ENCODE peak calls at places on chromosome 1, in eight cellular contexts. One of them, this sample, is unnamed.

GRCh38 chr1:41387667-41388091 is 26.4 kb downstream of the FOXO6 start:
- DNase-seq in Calu3: peak; percentile 77
- DNase-seq in HFFc6: peak; percentile 21
- DNase-seq in fibroblast of lung: peak; percentile 74
- DNase-seq in neural crest cell: no peak
- DNase-seq in endodermal cell: peak; percentile 94
- DNase-seq in upper lobe of right lung: peak; percentile 88
- DNase-seq in A549: no peak
- DNase-seq in this sample: peak; percentile 84

GRCh38 chr1:3393024-3393986 is 61.2 kb upstream of the ARHGEF16 start:
- DNase-seq in HFFc6: no peak
- DNase-seq in Calu3: no peak
- DNase-seq in neural crest cell: peak; percentile 44
- DNase-seq in endodermal cell: peak; percentile 87
- DNase-seq in fibroblast of lung: no peak
- DNase-seq in A549: no peak
- DNase-seq in upper lobe of right lung: no peak
- DNase-seq in this sample: peak; percentile 62

GRCh38 chr1:56416385-56416972 is 162.9 kb downstream of the PLPP3 start:
- DNase-seq in endodermal cell: peak; percentile 49
- DNase-seq in fibroblast of lung: no peak
- DNase-seq in neural crest cell: no peak
- DNase-seq in Calu3: no peak
- DNase-seq in HFFc6: no peak
- DNase-seq in A549: peak; percentile 23
- DNase-seq in upper lobe of right lung: no peak
- DNase-seq in this sample: no peak

GRCh38 chr1:222750651-222751050 is 13.6 kb downstream of the FAM177B start:
- DNase-seq in Calu3: no peak
- DNase-seq in upper lobe of right lung: no peak
- DNase-seq in A549: no peak
- DNase-seq in fibroblast of lung: no peak
- DNase-seq in HFFc6: no peak
- DNase-seq in neural crest cell: no peak
- DNase-seq in endodermal cell: no peak
- DNase-seq in this sample: no peak

GRCh38 chr1:203381151-203381751 is 30.3 kb upstream of the FMOD start:
- DNase-seq in A549: no peak
- DNase-seq in fibroblast of lung: no peak
- DNase-seq in neural crest cell: no peak
- DNase-seq in upper lobe of right lung: no peak
- DNase-seq in endodermal cell: no peak
- DNase-seq in HFFc6: no peak
- DNase-seq in Calu3: no peak
- DNase-seq in this sample: no peak

GRCh38 chr1:205226868-205227583 is 720 bp upstream of the TMCC2 start:
- DNase-seq in upper lobe of right lung: no peak
- DNase-seq in HFFc6: peak; percentile 73
- DNase-seq in endodermal cell: no peak
- DNase-seq in fibroblast of lung: peak; percentile 68
- DNase-seq in neural crest cell: no peak
- DNase-seq in Calu3: peak; percentile 15
- DNase-seq in A549: peak; percentile 44
- DNase-seq in this sample: peak; percentile 51

GRCh38 chr1:209095627-209096595 is 487.6 kb upstream of the CAMK1G start:
- DNase-seq in endodermal cell: no peak
- DNase-seq in Calu3: peak; percentile 52
- DNase-seq in A549: peak; percentile 64
- DNase-seq in HFFc6: peak; percentile 69
- DNase-seq in upper lobe of right lung: no peak
- DNase-seq in fibroblast of lung: peak; percentile 88
- DNase-seq in neural crest cell: no peak
- DNase-seq in this sample: no peak

GRCh38 chr1:158124034-158124433 is 56.7 kb upstream of the CD1D start:
- DNase-seq in fibroblast of lung: peak; percentile 50
- DNase-seq in upper lobe of right lung: no peak
- DNase-seq in endodermal cell: peak; percentile 61
- DNase-seq in HFFc6: no peak
- DNase-seq in A549: no peak
- DNase-seq in neural crest cell: no peak
- DNase-seq in Calu3: peak; percentile 66
- DNase-seq in this sample: no peak

GRCh38 chr1:982765-983436 is 1.0 kb upstream of the PERM1 start:
- DNase-seq in HFFc6: no peak
- DNase-seq in fibroblast of lung: no peak
- DNase-seq in Calu3: no peak
- DNase-seq in neural crest cell: no peak
- DNase-seq in upper lobe of right lung: no peak
- DNase-seq in A549: no peak
- DNase-seq in endodermal cell: no peak
- DNase-seq in this sample: no peak

GRCh38 chr1:51578383-51579109 is 38.3 kb upstream of the OSBPL9 start:
- DNase-seq in A549: no peak
- DNase-seq in HFFc6: no peak
- DNase-seq in Calu3: no peak
- DNase-seq in upper lobe of right lung: no peak
- DNase-seq in fibroblast of lung: no peak
- DNase-seq in endodermal cell: no peak
- DNase-seq in neural crest cell: no peak
- DNase-seq in this sample: no peak

GRCh38 chr1:40650075-40650474 is 15.4 kb downstream of the RIMS3 start:
- DNase-seq in upper lobe of right lung: no peak
- DNase-seq in endodermal cell: peak; percentile 85
- DNase-seq in fibroblast of lung: no peak
- DNase-seq in A549: no peak
- DNase-seq in HFFc6: no peak
- DNase-seq in Calu3: peak; percentile 23
- DNase-seq in neural crest cell: no peak
- DNase-seq in this sample: no peak

GRCh38 chr1:177645491-177645890 is 324.4 kb downstream of the SEC16B start:
- DNase-seq in Calu3: no peak
- DNase-seq in A549: no peak
- DNase-seq in neural crest cell: no peak
- DNase-seq in upper lobe of right lung: no peak
- DNase-seq in fibroblast of lung: no peak
- DNase-seq in HFFc6: no peak
- DNase-seq in endodermal cell: no peak
- DNase-seq in this sample: no peak

GRCh38 chr1:177650947-177651346 is 318.9 kb downstream of the SEC16B start:
- DNase-seq in Calu3: no peak
- DNase-seq in endodermal cell: no peak
- DNase-seq in neural crest cell: no peak
- DNase-seq in HFFc6: no peak
- DNase-seq in A549: no peak
- DNase-seq in upper lobe of right lung: no peak
- DNase-seq in fibroblast of lung: no peak
- DNase-seq in this sample: no peak

GRCh38 chr1:177646757-177647730 is 322.8 kb downstream of the SEC16B start:
- DNase-seq in Calu3: no peak
- DNase-seq in A549: no peak
- DNase-seq in endodermal cell: peak; percentile 60
- DNase-seq in HFFc6: no peak
- DNase-seq in upper lobe of right lung: no peak
- DNase-seq in fibroblast of lung: no peak
- DNase-seq in neural crest cell: no peak
- DNase-seq in this sample: no peak

GRCh38 chr1:177648138-177648537 is 321.7 kb downstream of the SEC16B start:
- DNase-seq in neural crest cell: no peak
- DNase-seq in upper lobe of right lung: no peak
- DNase-seq in A549: no peak
- DNase-seq in HFFc6: no peak
- DNase-seq in fibroblast of lung: no peak
- DNase-seq in endodermal cell: no peak
- DNase-seq in Calu3: no peak
- DNase-seq in this sample: no peak
- TF ChIP-seq CTCF in neural crest cell: no peak
- TF ChIP-seq CTCF in upper lobe of right lung: no peak
- TF ChIP-seq CTCF in A549: no peak
- TF ChIP-seq CTCF in HFFc6: no peak
- TF ChIP-seq CTCF in fibroblast of lung: no peak
- TF ChIP-seq CTCF in endodermal cell: no peak
- TF ChIP-seq CTCF in Calu3: no peak
- TF ChIP-seq CTCF in this sample: no peak

DNA sequence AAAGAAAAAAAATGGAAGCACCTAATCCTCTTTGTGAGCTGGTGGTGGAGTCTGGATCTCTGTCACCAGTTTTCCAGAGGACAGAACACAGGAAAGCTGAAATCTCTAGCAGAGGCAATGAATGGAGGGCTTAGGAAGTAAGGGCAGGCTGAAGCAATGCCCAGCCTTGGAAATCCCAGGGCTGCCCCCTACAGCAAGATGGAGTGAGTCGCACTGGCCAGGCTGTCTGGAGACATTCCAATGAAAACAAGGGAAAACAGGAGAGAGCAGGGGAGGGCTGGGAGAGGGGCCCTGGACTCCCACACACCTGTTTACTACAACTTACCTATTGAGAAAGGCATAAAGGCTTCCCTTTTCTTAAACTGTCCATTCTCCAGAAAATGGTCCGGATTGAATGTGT is 25.9 kb downstream of the CYP2J2 start:
- DNase-seq in upper lobe of right lung: no peak
- DNase-seq in Calu3: no peak
- DNase-seq in A549: no peak
- DNase-seq in neural crest cell: no peak
- DNase-seq in HFFc6: no peak
- DNase-seq in endodermal cell: peak; percentile 77
- DNase-seq in fibroblast of lung: no peak
- DNase-seq in this sample: no peak
- TF ChIP-seq CTCF in upper lobe of right lung: no peak
- TF ChIP-seq CTCF in Calu3: no peak
- TF ChIP-seq CTCF in A549: no peak
- TF ChIP-seq CTCF in neural crest cell: no peak
- TF ChIP-seq CTCF in HFFc6: no peak
- TF ChIP-seq CTCF in endodermal cell: peak; percentile 64
- TF ChIP-seq CTCF in fibroblast of lung: no peak
- TF ChIP-seq CTCF in this sample: no peak

DNA sequence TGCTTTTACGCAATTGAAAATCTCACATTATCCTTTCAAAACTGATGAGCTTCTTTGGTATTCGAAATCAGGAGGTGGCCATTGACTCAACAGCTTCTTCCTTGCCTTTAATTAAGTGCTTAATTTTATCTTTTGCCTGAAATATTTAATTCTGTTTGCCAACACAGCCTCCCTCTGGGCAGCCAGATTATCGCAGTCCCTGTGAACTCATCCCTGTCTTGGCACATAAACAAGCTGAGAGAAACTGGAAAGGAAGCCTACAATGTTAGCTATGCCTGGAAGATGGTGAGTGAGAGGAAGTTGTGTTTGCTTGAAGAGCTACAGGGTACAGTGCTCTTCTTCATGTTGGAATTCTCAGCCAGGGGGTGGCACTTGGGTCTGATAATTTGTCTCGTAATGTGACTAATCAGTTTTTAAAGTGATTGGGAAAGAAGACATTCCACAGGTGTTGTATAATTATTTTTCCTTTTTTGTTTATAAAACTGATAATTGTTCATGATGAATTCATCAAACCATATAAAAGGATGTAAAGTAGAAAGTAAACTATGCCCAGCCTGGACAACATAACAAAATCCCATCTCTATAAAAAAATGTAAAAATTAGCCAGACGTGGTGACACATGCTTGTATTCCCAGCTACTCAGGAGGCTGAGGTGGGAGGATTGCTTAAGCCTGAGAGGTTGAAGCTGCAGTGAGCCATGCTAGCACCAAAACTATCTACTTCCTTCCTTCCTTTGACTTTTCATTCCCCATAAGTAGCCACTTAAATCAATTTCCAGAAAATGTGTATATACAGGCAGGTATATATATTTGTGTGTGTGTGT is 90.1 kb upstream of the RAVER2 start:
- DNase-seq in fibroblast of lung: peak; percentile 38
- DNase-seq in upper lobe of right lung: no peak
- DNase-seq in A549: no peak
- DNase-seq in endodermal cell: no peak
- DNase-seq in neural crest cell: no peak
- DNase-seq in Calu3: no peak
- DNase-seq in HFFc6: peak; percentile 27
- DNase-seq in this sample: no peak
- TF ChIP-seq CTCF in fibroblast of lung: peak; percentile 30
- TF ChIP-seq CTCF in upper lobe of right lung: peak; percentile 30
- TF ChIP-seq CTCF in A549: no peak
- TF ChIP-seq CTCF in endodermal cell: peak; percentile 32
- TF ChIP-seq CTCF in neural crest cell: no peak
- TF ChIP-seq CTCF in Calu3: no peak
- TF ChIP-seq CTCF in HFFc6: peak; percentile 38
- TF ChIP-seq CTCF in this sample: no peak

GRCh38 chr1:37930246-37931142 is 16.4 kb downstream of the INPP5B start:
- DNase-seq in neural crest cell: no peak
- DNase-seq in upper lobe of right lung: peak; percentile 69
- DNase-seq in Calu3: peak; percentile 24
- DNase-seq in fibroblast of lung: peak; percentile 12
- DNase-seq in endodermal cell: no peak
- DNase-seq in A549: no peak
- DNase-seq in HFFc6: no peak
- DNase-seq in this sample: no peak

GRCh38 chr1:37926061-37926924 is 20.6 kb downstream of the INPP5B start:
- DNase-seq in upper lobe of right lung: peak; percentile 52
- DNase-seq in endodermal cell: no peak
- DNase-seq in HFFc6: no peak
- DNase-seq in Calu3: no peak
- DNase-seq in A549: no peak
- DNase-seq in neural crest cell: no peak
- DNase-seq in fibroblast of lung: no peak
- DNase-seq in this sample: no peak

GRCh38 chr1:37931148-37931492 is 15.7 kb downstream of the INPP5B start:
- DNase-seq in HFFc6: no peak
- DNase-seq in A549: no peak
- DNase-seq in fibroblast of lung: no peak
- DNase-seq in neural crest cell: no peak
- DNase-seq in endodermal cell: no peak
- DNase-seq in upper lobe of right lung: no peak
- DNase-seq in Calu3: peak; percentile 11
- DNase-seq in this sample: no peak

GRCh38 chr1:37932759-37933158 is 14.1 kb downstream of the INPP5B start:
- DNase-seq in A549: peak; percentile 37
- DNase-seq in HFFc6: peak; percentile 74
- DNase-seq in endodermal cell: no peak
- DNase-seq in neural crest cell: no peak
- DNase-seq in fibroblast of lung: peak; percentile 77
- DNase-seq in Calu3: no peak
- DNase-seq in upper lobe of right lung: no peak
- DNase-seq in this sample: no peak

DNA sequence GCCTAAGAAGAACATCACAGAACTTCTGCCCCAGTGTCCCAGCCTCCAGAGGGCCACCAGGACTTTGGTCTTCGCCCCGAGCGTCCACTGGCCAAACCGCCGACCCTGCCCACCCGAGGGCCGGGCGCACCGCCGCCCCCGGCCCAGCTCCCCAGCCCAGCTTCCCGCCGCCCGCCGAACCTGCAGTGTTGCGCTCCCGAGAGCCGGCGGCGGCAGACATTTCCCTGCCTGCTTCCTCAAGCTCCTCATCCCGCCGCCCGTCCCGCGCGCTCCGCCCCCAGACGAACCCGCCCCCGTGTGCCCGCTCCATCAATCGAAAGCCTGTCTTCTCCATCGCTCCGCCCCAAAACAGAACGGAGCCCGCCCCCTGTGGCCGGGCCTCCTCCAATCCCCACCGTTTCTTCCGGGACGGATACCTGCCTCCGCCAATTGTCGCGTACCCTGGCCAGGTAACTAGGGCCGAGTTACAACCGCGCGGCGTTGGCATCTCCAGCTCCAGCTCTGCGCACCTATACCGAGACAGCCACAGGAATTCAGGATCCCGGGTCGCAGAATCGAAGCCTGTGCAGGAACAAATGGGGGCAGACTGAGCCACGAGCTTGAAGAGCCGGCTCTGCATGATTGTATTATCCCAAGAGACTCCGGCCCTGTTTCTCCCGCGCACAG is 15.2 kb downstream of the INPP5B start:
- DNase-seq in endodermal cell: peak; percentile 100
- DNase-seq in upper lobe of right lung: peak; percentile 99
- DNase-seq in Calu3: peak; percentile 98
- DNase-seq in fibroblast of lung: peak; percentile 92
- DNase-seq in A549: peak; percentile 92
- DNase-seq in neural crest cell: peak; percentile 97
- DNase-seq in HFFc6: peak; percentile 91
- DNase-seq in this sample: peak; percentile 93
- TF ChIP-seq CTCF in endodermal cell: no peak
- TF ChIP-seq CTCF in upper lobe of right lung: no peak
- TF ChIP-seq CTCF in Calu3: no peak
- TF ChIP-seq CTCF in fibroblast of lung: no peak
- TF ChIP-seq CTCF in A549: no peak
- TF ChIP-seq CTCF in neural crest cell: no peak
- TF ChIP-seq CTCF in HFFc6: peak; percentile 57
- TF ChIP-seq CTCF in this sample: no peak